ENCODE peak calls at places on chromosomes 2 and 18, in eight cellular contexts. C, P, I, L, X, Z, M and F are unnamed samples.

GRCh38 chr18:58624011-58624410 is 4.9 kb downstream of the ALPK2 start:
- DNase-seq in C (no peak), P (no peak), I (no peak), L (no peak), X (no peak), Z (peak), M (no peak), F (no peak)

GRCh38 chr2:197838036-197838435 is 33.6 kb downstream of the PLCL1 start:
- DNase-seq in C (no peak), P (no peak), I (peak), L (no peak), X (peak), Z (no peak), M (peak), F (no peak)

GRCh38 chr18:11500153-11501122 is 109.0 kb upstream of the SLC35G4 start:
- DNase-seq in C (no peak), P (peak), I (peak), L (no peak), X (peak), Z (peak), M (peak), F (peak)

GRCh38 chr2:56325661-56326345 is 142.0 kb downstream of the CCDC85A start:
- DNase-seq in C (no peak), P (no peak), I (no peak), L (no peak), X (no peak), Z (no peak), M (no peak), F (no peak)

GRCh38 chr2:144456680-144457079 is 63.2 kb downstream of the ZEB2 start:
- DNase-seq in C (no peak), P (peak), I (peak), L (no peak), X (peak), Z (peak), M (peak), F (peak)

GRCh38 chr2:199085201-199085750 is 372.5 kb downstream of the SATB2 start:
- DNase-seq in C (no peak), P (no peak), I (no peak), L (no peak), X (no peak), Z (no peak), M (no peak), F (no peak)

GRCh38 chr18:60508108-60508507 is 135.5 kb upstream of the MC4R start:
- DNase-seq in C (no peak), P (no peak), I (no peak), L (no peak), X (no peak), Z (no peak), M (no peak), F (no peak)

GRCh38 chr2:120480903-120481445 is 135.0 kb downstream of the INHBB start:
- DNase-seq in C (no peak), P (no peak), I (no peak), L (no peak), X (no peak), Z (no peak), M (no peak), F (no peak)

GRCh38 chr2:102753563-102754159 is 8.2 kb upstream of the TMEM182 start:
- DNase-seq in C (peak), P (no peak), I (peak), L (peak), X (peak), Z (peak), M (peak), F (no peak)

GRCh38 chr2:46872876-46873631 is 42.6 kb downstream of the MCFD2 start:
- DNase-seq in C (no peak), P (no peak), I (peak), L (no peak), X (no peak), Z (no peak), M (no peak), F (no peak)

GRCh38 chr2:132430895-132431294 is 14.3 kb downstream of the GPR39 start:
- DNase-seq in C (peak), P (peak), I (no peak), L (no peak), X (no peak), Z (no peak), M (no peak), F (no peak)

GRCh38 chr18:76610933-76611749 is 116.1 kb upstream of the ZNF516 start:
- DNase-seq in C (no peak), P (no peak), I (peak), L (no peak), X (no peak), Z (peak), M (peak), F (no peak)

GRCh38 chr18:29154758-29155725 is 978.1 kb upstream of the CDH2 start:
- DNase-seq in C (peak), P (peak), I (peak), L (no peak), X (no peak), Z (peak), M (peak), F (no peak)

GRCh38 chr2:95730813-95731212 is 139.0 kb downstream of the TRIM43 start:
- DNase-seq in C (no peak), P (no peak), I (no peak), L (no peak), X (peak), Z (no peak), M (peak), F (no peak)

GRCh38 chr18:51135361-51135760 is 62.1 kb downstream of the MEX3C start:
- DNase-seq in C (no peak), P (no peak), I (peak), L (no peak), X (no peak), Z (no peak), M (peak), F (no peak)

GRCh38 chr2:144256996-144257707 is 262.8 kb downstream of the ZEB2 start:
- DNase-seq in C (no peak), P (no peak), I (peak), L (no peak), X (no peak), Z (no peak), M (peak), F (no peak)

GRCh38 chr2:237298323-237299118 is 115.4 kb downstream of the COL6A3 start:
- DNase-seq in C (no peak), P (peak), I (peak), L (no peak), X (no peak), Z (peak), M (peak), F (peak)

GRCh38 chr2:128316777-128317185 is 1.9 kb downstream of the HS6ST1 start:
- DNase-seq in C (no peak), P (no peak), I (no peak), L (peak), X (peak), Z (peak), M (no peak), F (no peak)

GRCh38 chr18:69980509-69980908 is 32.8 kb upstream of the CD226 start:
- DNase-seq in C (no peak), P (no peak), I (no peak), L (no peak), X (no peak), Z (no peak), M (no peak), F (no peak)

GRCh38 chr2:145199052-145199451 is 679.1 kb upstream of the ZEB2 start:
- DNase-seq in C (peak), P (peak), I (no peak), L (no peak), X (no peak), Z (no peak), M (no peak), F (peak)

GRCh38 chr2:226611944-226612318 is 187.7 kb downstream of the IRS1 start:
- DNase-seq in C (no peak), P (no peak), I (peak), L (no peak), X (no peak), Z (no peak), M (peak), F (peak)

GRCh38 chr18:34352385-34353163 is 127.9 kb upstream of the NOL4 start:
- DNase-seq in C (peak), P (no peak), I (no peak), L (no peak), X (no peak), Z (peak), M (peak), F (no peak)

GRCh38 chr2:85133751-85134254 is 611 bp downstream of the TCF7L1 start:
- DNase-seq in C (peak), P (no peak), I (peak), L (peak), X (peak), Z (peak), M (peak), F (no peak)

GRCh38 chr2:167756427-167756826 is 491.0 kb downstream of the STK39 start:
- DNase-seq in C (no peak), P (peak), I (peak), L (no peak), X (no peak), Z (no peak), M (peak), F (peak)

GRCh38 chr2:203418271-203418670 is 90.1 kb downstream of the ABI2 start:
- DNase-seq in C (no peak), P (no peak), I (no peak), L (no peak), X (no peak), Z (no peak), M (no peak), F (no peak)

GRCh38 chr2:214593723-214594122 is 182.9 kb downstream of the VWC2L start:
- DNase-seq in C (peak), P (peak), I (peak), L (no peak), X (no peak), Z (peak), M (peak), F (peak)

GRCh38 chr2:241534701-241535375 is 23.7 kb upstream of the BOK start:
- DNase-seq in C (no peak), P (no peak), I (no peak), L (no peak), X (no peak), Z (no peak), M (no peak), F (no peak)

GRCh38 chr2:197198890-197199289 is 111.7 kb downstream of the ANKRD44 start:
- DNase-seq in C (peak), P (no peak), I (no peak), L (peak), X (peak), Z (no peak), M (peak), F (no peak)

GRCh38 chr2:98664323-98664722 is 55.9 kb downstream of the UNC50 start:
- DNase-seq in C (no peak), P (no peak), I (no peak), L (no peak), X (no peak), Z (no peak), M (peak), F (no peak)
- H3K4me3 ChIP-seq in C (no peak), P (no peak), I (no peak), L (no peak), X (no peak), Z (no peak), M (no peak), F (no peak)

GRCh38 chr18:36714476-36714875 is 114.3 kb downstream of the TPGS2 start:
- DNase-seq in C (no peak), P (no peak), I (no peak), L (no peak), X (no peak), Z (no peak), M (no peak), F (no peak)
- TF ChIP-seq CTCF in C (no peak), P (no peak), I (peak), L (no peak), X (no peak), Z (no peak), M (peak), F (peak)

DNA sequence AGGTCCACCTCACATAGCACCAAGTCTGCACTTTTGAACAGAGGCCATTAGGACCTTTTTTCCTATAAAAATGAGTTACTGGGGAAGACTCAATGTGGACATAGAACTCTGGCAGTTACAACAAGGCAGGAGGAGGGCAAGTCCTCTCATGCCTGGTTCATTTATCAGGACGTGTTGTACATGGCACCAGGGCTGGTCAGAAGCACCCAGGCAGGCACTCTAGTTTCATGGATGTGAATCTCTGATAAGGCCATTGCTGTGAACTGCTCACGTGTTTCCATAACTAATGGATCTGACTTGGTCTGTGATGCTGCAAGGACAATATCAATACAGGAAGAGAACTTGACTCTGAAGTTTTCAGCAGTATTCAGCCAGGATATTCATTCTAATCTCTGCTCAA is 16.0 kb downstream of the CDC42EP3 start:
- DNase-seq in C (no peak), P (no peak), I (no peak), L (no peak), X (no peak), Z (no peak), M (no peak), F (no peak)
- H3K4me3 ChIP-seq in C (no peak), P (no peak), I (no peak), L (no peak), X (peak), Z (no peak), M (no peak), F (no peak)

GRCh38 chr2:71530246-71530986 is 77.1 kb downstream of the DYSF start:
- DNase-seq in C (peak), P (no peak), I (peak), L (no peak), X (peak), Z (peak), M (peak), F (no peak)
- TF ChIP-seq CTCF in C (peak), P (peak), I (peak), L (peak), X (peak), Z (peak), M (peak), F (peak)

GRCh38 chr2:213149332-213149875 is 2.0 kb downstream of the IKZF2 start:
- DNase-seq in C (no peak), P (no peak), I (peak), L (no peak), X (peak), Z (no peak), M (peak), F (no peak)
- H3K4me3 ChIP-seq in C (no peak), P (peak), I (peak), L (peak), X (peak), Z (peak), M (peak), F (peak)

DNA sequence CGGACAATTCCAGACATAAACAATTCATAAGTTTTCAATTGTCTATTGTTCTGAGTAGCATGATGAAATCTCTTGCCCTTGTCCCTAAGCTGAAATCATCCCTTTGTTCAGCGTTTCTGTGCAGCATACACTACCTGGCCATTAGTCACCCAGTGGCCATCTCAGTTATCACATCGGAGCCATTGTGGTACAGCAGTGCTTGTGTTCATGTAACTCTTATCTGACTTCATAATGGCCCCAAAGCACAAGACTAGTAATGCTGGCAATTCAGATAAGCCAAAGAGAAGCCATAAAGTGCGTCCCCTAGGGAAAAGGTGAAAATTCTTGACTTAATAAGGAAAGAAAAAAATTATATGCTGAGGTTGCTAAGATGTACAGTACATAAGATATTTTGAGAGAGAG is 127.2 kb downstream of the FHOD3 start:
- DNase-seq in C (no peak), P (no peak), I (no peak), L (no peak), X (peak), Z (peak), M (peak), F (no peak)
- TF ChIP-seq CTCF in C (no peak), P (no peak), I (no peak), L (no peak), X (no peak), Z (no peak), M (peak), F (peak)

GRCh38 chr18:63317556-63317946 is 2.0 kb downstream of the BCL2 start:
- DNase-seq in C (no peak), P (no peak), I (no peak), L (no peak), X (peak), Z (no peak), M (no peak), F (no peak)
- H3K4me3 ChIP-seq in C (no peak), P (peak), I (no peak), L (peak), X (peak), Z (peak), M (no peak), F (peak)

GRCh38 chr2:223760838-223761502 is 76.4 kb downstream of the AP1S3 start:
- DNase-seq in C (peak), P (peak), I (peak), L (peak), X (peak), Z (peak), M (peak), F (peak)
- TF ChIP-seq CTCF in C (no peak), P (peak), I (no peak), L (no peak), X (peak), Z (no peak), M (no peak), F (peak)